ENCODE peak calls at places on chromosome 10, in four cellular contexts. Y, S, L and C are unnamed samples.

GRCh38 chr10:5545011-5545410 is 20.2 kb downstream of the CALML3 start:
- DNase-seq in Y (no peak), S (no peak), L (no peak), C (no peak)

GRCh38 chr10:132836832-132837540 is 51.0 kb upstream of the NKX6-2 start:
- DNase-seq in Y (peak), S (peak), L (peak), C (no peak)

GRCh38 chr10:124942317-124943169 is 620 bp downstream of the ZRANB1 start:
- DNase-seq in Y (peak), S (no peak), L (no peak), C (no peak)

GRCh38 chr10:70137135-70137534 is 4.5 kb upstream of the AIFM2 start:
- DNase-seq in Y (no peak), S (no peak), L (no peak), C (no peak)

GRCh38 chr10:112839928-112840654 is 110.0 kb upstream of the TCF7L2 start:
- DNase-seq in Y (no peak), S (no peak), L (no peak), C (no peak)

GRCh38 chr10:114893248-114893647 is 44.7 kb upstream of the TRUB1 start:
- DNase-seq in Y (peak), S (no peak), L (no peak), C (no peak)

GRCh38 chr10:43226851-43227845 is 39.7 kb downstream of the RASGEF1A start:
- DNase-seq in Y (no peak), S (no peak), L (no peak), C (no peak)

GRCh38 chr10:104548090-104548489 is 93.0 kb upstream of the SORCS3 start:
- DNase-seq in Y (peak), S (peak), L (peak), C (no peak)

GRCh38 chr10:24873281-24873683 is 79.1 kb downstream of the PRTFDC1 start:
- DNase-seq in Y (peak), S (peak), L (no peak), C (no peak)

GRCh38 chr10:21934307-21934706 is 69.2 kb downstream of the DNAJC1 start:
- DNase-seq in Y (peak), S (peak), L (no peak), C (no peak)

GRCh38 chr10:84310470-84310869 is 17.9 kb upstream of the CCSER2 start:
- DNase-seq in Y (peak), S (peak), L (no peak), C (no peak)

GRCh38 chr10:132701099-132701845 is 84.7 kb downstream of the NKX6-2 start:
- DNase-seq in Y (no peak), S (no peak), L (no peak), C (no peak)

GRCh38 chr10:112137381-112137987 is 46.1 kb downstream of the GPAM start:
- DNase-seq in Y (peak), S (peak), L (peak), C (no peak)

GRCh38 chr10:125441151-125441550 is 241.8 kb downstream of the TEX36 start:
- DNase-seq in Y (peak), S (peak), L (no peak), C (no peak)

GRCh38 chr10:60678978-60679377 is 99.3 kb upstream of the CDK1 start:
- DNase-seq in Y (no peak), S (no peak), L (no peak), C (no peak)

GRCh38 chr10:116490028-116490662 is 55.6 kb upstream of the PNLIP start:
- DNase-seq in Y (peak), S (peak), L (peak), C (no peak)

GRCh38 chr10:34869128-34869836 is 54.2 kb upstream of the PARD3 start:
- DNase-seq in Y (no peak), S (no peak), L (no peak), C (no peak)

GRCh38 chr10:6141296-6142151 is 52.7 kb downstream of the RBM17 start:
- DNase-seq in Y (peak), S (peak), L (no peak), C (peak)

GRCh38 chr10:15558136-15558535 is 161.6 kb downstream of the ITGA8 start:
- DNase-seq in Y (peak), S (peak), L (no peak), C (no peak)

GRCh38 chr10:131098416-131098952 is 213.0 kb downstream of the TCERG1L start:
- DNase-seq in Y (no peak), S (no peak), L (no peak), C (no peak)

GRCh38 chr10:95312264-95312663 is 21.5 kb upstream of the PDLIM1 start:
- DNase-seq in Y (no peak), S (no peak), L (no peak), C (no peak)

GRCh38 chr10:23157691-23158369 is 34.3 kb upstream of the PTF1A start:
- DNase-seq in Y (peak), S (peak), L (peak), C (peak)

GRCh38 chr10:3531097-3531645 is 253.8 kb downstream of the KLF6 start:
- DNase-seq in Y (peak), S (no peak), L (no peak), C (no peak)

GRCh38 chr10:128896964-128897363 is 570.1 kb upstream of the MGMT start:
- DNase-seq in Y (no peak), S (no peak), L (no peak), C (no peak)

GRCh38 chr10:13016413-13016812 is 14.9 kb upstream of the CCDC3 start:
- DNase-seq in Y (no peak), S (no peak), L (peak), C (no peak)

GRCh38 chr10:15370212-15370740 is 813 bp downstream of the FAM171A1 start:
- DNase-seq in Y (peak), S (peak), L (peak), C (no peak)

GRCh38 chr10:90813592-90814365 is 44.1 kb downstream of the HTR7 start:
- DNase-seq in Y (peak), S (no peak), L (peak), C (no peak)

GRCh38 chr10:76444034-76444800 is 1012.8 kb downstream of the LRMDA start:
- DNase-seq in Y (peak), S (peak), L (no peak), C (no peak)

GRCh38 chr10:133124357-133125211 is 35.4 kb upstream of the KNDC1 start:
- DNase-seq in Y (no peak), S (peak), L (peak), C (no peak)

GRCh38 chr10:88522715-88523114 is 60.4 kb downstream of the RNLS start:
- DNase-seq in Y (no peak), S (peak), L (no peak), C (no peak)

GRCh38 chr10:124688889-124689670 is 55.1 kb downstream of the FAM53B start:
- DNase-seq in Y (no peak), S (no peak), L (no peak), C (peak)

GRCh38 chr10:80202934-80203834 is 2.2 kb downstream of the ANXA11 start:
- DNase-seq in Y (peak), S (peak), L (peak), C (peak)

GRCh38 chr10:60848126-60848525 is 69.8 kb downstream of the CDK1 start:
- DNase-seq in Y (peak), S (peak), L (no peak), C (no peak)

GRCh38 chr10:49616421-49617230 is 2.8 kb downstream of the CHAT start:
- DNase-seq in Y (no peak), S (no peak), L (no peak), C (no peak)

GRCh38 chr10:6490594-6490993 is 89.5 kb downstream of the PRKCQ start:
- DNase-seq in Y (no peak), S (no peak), L (no peak), C (no peak)

GRCh38 chr10:114437456-114438292 is 33.4 kb upstream of the AFAP1L2 start:
- DNase-seq in Y (peak), S (peak), L (peak), C (no peak)

GRCh38 chr10:78516741-78517140 is 483.1 kb downstream of the RPS24 start:
- DNase-seq in Y (no peak), S (no peak), L (no peak), C (no peak)
- TF ChIP-seq CTCF in Y (no peak), S (no peak), L (no peak), C (no peak)

GRCh38 chr10:101311440-101312067 is 42.4 kb upstream of the BTRC start:
- DNase-seq in Y (no peak), S (no peak), L (no peak), C (no peak)

GRCh38 chr10:101308051-101308450 is 45.9 kb upstream of the BTRC start:
- DNase-seq in Y (no peak), S (no peak), L (no peak), C (no peak)

GRCh38 chr10:101305241-101306230 is 48.4 kb upstream of the BTRC start:
- DNase-seq in Y (no peak), S (no peak), L (no peak), C (no peak)

DNA sequence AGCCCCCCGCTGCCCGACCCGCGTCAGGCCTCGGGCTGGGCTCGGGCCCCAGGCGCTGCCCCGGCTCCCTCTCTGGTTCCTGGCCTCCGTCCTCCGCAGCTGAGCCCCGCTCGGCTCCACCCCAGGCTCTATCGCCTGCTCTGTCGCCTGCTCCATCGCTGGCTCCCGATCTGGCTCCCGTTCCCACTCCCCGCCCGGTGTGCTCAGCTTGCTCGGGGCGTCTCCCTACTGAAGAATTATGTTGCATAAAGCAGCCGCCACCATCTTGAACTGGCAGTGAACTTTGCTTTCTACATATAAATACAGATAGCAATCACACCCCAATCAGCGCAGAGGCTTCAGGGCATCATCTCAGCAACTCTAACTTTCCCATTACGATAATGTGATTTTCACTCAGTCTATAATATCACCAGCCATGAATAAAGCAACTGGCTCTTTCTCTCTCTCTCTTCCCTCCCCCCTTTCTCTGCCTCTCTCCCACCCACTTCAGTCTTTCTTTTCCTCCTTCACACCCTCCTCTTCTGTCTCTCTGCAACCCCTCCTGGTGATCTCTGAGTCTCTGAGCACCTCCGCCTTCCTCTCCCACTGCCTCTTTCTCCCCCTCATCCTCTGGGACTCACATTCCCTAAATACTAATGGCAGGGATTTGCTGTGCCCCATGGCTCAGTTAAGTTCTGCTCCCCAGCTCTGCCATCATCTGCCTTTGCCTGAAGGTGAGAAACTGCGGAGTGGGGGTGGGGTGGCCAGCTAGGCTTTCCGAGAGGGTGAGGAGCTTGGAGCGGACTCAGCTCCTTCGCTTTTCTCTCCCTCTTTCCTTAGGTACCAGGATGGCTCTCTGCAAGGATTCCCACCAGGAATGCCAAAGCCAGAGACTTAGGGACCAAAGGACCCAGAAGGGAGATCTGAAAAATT is 43.2 kb upstream of the BTRC start:
- DNase-seq in Y (no peak), S (no peak), L (peak), C (no peak)
- H3K4me3 ChIP-seq in Y (no peak), S (no peak), L (peak), C (no peak)

GRCh38 chr10:102067091-102067916 is 2.2 kb downstream of the HPS6 start:
- DNase-seq in Y (no peak), S (no peak), L (no peak), C (no peak)

GRCh38 chr10:102064503-102064867 is 664 bp upstream of the HPS6 start:
- DNase-seq in Y (no peak), S (no peak), L (no peak), C (no peak)

GRCh38 chr10:102065561-102066420 is 642 bp downstream of the HPS6 start:
- DNase-seq in Y (no peak), S (peak), L (peak), C (no peak)

GRCh38 chr10:102066421-102067068 is 1.4 kb downstream of the HPS6 start:
- DNase-seq in Y (no peak), S (no peak), L (no peak), C (no peak)

GRCh38 chr10:102064868-102065560 is at the start of gene HPS6:
- DNase-seq in Y (peak), S (peak), L (peak), C (peak)
- TF ChIP-seq CTCF in Y (no peak), S (no peak), L (peak), C (no peak)

GRCh38 chr10:33616921-33617320 is 282.5 kb upstream of the NRP1 start:
- DNase-seq in Y (peak), S (peak), L (no peak), C (no peak)
- H3K4me3 ChIP-seq in Y (no peak), S (no peak), L (no peak), C (no peak)